ENCODE peak calls at places on chromosomes 5 and 9, in eight cellular contexts. H is activated T-cell treated with anti-CD3 and anti-CD28 coated beads for 24 hours; U is fibroblast of mammary gland; E is C1 segment of cervical spinal cord; I is activated CD8-positive, alpha-beta memory T cell treated with anti-CD3 and anti-CD28 coated beads for 24 hours; R is pulmonary artery endothelial cell; Y is activated CD4-positive, CD25-positive, alpha-beta regulatory T cell treated with anti-CD3 and anti-CD28 coated beads, Interleukin-2, amount 50 U/mL, for 72 hours; Q is AG10803. D is an unnamed sample.
A peak's percentile ranks its signal among the peaks of the same experiment; 100 is the strongest.

GRCh38 chr9:36049408-36049807 is 12.7 kb downstream of the RECK start:
- DNase-seq in H (no peak), U (no peak), E (no peak), I (no peak), R (no peak), Y (no peak), Q (no peak), D (no peak)

GRCh38 chr5:119302916-119303897 is 52.6 kb upstream of the TNFAIP8 start:
- DNase-seq in H (no peak), U (peak; percentile 97), E (no peak), I (no peak), R (peak; percentile 67), Y (no peak), Q (peak; percentile 94), D (peak; percentile 99)

GRCh38 chr5:36276864-36277263 is 24.8 kb downstream of the RANBP3L start:
- DNase-seq in H (no peak), U (no peak), E (no peak), I (no peak), R (no peak), Y (no peak), Q (peak; percentile 35), D (no peak)

GRCh38 chr9:137454145-137454505 is 5.0 kb downstream of the NSMF start:
- DNase-seq in H (no peak), U (no peak), E (no peak), I (no peak), R (no peak), Y (peak; percentile 59), Q (no peak), D (no peak)

GRCh38 chr9:81112638-81113037 is 576.7 kb downstream of the TLE1 start:
- DNase-seq in H (no peak), U (no peak), E (no peak), I (no peak), R (no peak), Y (no peak), Q (no peak), D (no peak)

GRCh38 chr5:6432206-6432605 is 16.5 kb upstream of the UBE2QL1 start:
- DNase-seq in H (no peak), U (no peak), E (no peak), I (no peak), R (no peak), Y (no peak), Q (no peak), D (no peak)

GRCh38 chr9:71670121-71670520 is 98.2 kb downstream of the CEMIP2 start:
- DNase-seq in H (no peak), U (no peak), E (no peak), I (no peak), R (no peak), Y (no peak), Q (no peak), D (no peak)

GRCh38 chr5:52746539-52746938 is 41.2 kb upstream of the ITGA1 start:
- DNase-seq in H (no peak), U (peak; percentile 9), E (no peak), I (no peak), R (no peak), Y (no peak), Q (peak; percentile 57), D (no peak)

GRCh38 chr9:128607642-128608350 is 48.9 kb downstream of the DYNC2I2 start:
- DNase-seq in H (no peak), U (peak; percentile 71), E (peak; percentile 7), I (no peak), R (no peak), Y (no peak), Q (peak; percentile 55), D (peak; percentile 44)

GRCh38 chr9:113558632-113559502 is 95.3 kb downstream of the RGS3 start:
- DNase-seq in H (no peak), U (peak; percentile 96), E (peak; percentile 15), I (no peak), R (peak; percentile 62), Y (no peak), Q (peak; percentile 69), D (peak; percentile 67)